ENCODE peak calls at places on chromosome 2, in eight cellular contexts. W, A, J, P, H, K, T and X are unnamed samples.

GRCh38 chr2:102848366-102848839 is 86.6 kb downstream of the TMEM182 start:
- DNase-seq in A (no peak), H (peak), P (peak), T (peak), K (no peak), J (peak), W (peak), X (peak)

GRCh38 chr2:129345540-129345939 is 633.9 kb upstream of the RAB6C start:
- DNase-seq in K (no peak), J (no peak), T (no peak), W (no peak), P (no peak), A (no peak), H (no peak), X (no peak)

GRCh38 chr2:237823544-237823943 is 25.0 kb downstream of the RBM44 start:
- DNase-seq in H (no peak), K (no peak), W (no peak), P (no peak), T (no peak), A (no peak), J (no peak), X (no peak)

GRCh38 chr2:163697846-163698637 is 37.8 kb downstream of the FIGN start:
- DNase-seq in H (no peak), A (no peak), K (no peak), T (no peak), J (no peak), W (no peak), P (no peak), X (no peak)

GRCh38 chr2:8602809-8603208 is 79.0 kb upstream of the ID2 start:
- DNase-seq in T (no peak), P (peak), H (no peak), J (no peak), W (no peak), K (no peak), A (no peak), X (no peak)

GRCh38 chr2:235861383-235861782 is 306.8 kb downstream of the GBX2 start:
- DNase-seq in P (no peak), W (no peak), J (no peak), A (no peak), T (no peak), K (no peak), H (no peak), X (no peak)

GRCh38 chr2:117359266-117359970 is 455.1 kb upstream of the DDX18 start:
- DNase-seq in T (no peak), J (no peak), A (no peak), P (peak), H (no peak), W (no peak), K (no peak), X (no peak)

GRCh38 chr2:231648579-231649174 is 56.0 kb downstream of the TEX44 start:
- DNase-seq in K (peak), A (no peak), H (peak), J (peak), T (peak), P (peak), W (peak), X (peak)

GRCh38 chr2:105297211-105297610 is 32.3 kb downstream of the TGFBRAP1 start:
- DNase-seq in W (no peak), P (no peak), A (no peak), J (no peak), H (no peak), T (no peak), K (no peak), X (no peak)

GRCh38 chr2:144201126-144201525 is 318.8 kb downstream of the ZEB2 start:
- DNase-seq in K (no peak), A (no peak), H (no peak), J (no peak), P (no peak), W (no peak), T (no peak), X (no peak)

GRCh38 chr2:3493610-3493997 is 25.7 kb downstream of the ADI1 start:
- DNase-seq in T (peak), K (no peak), A (peak), W (peak), H (peak), J (no peak), P (no peak), X (no peak)

GRCh38 chr2:46939596-46940359 is 24.2 kb upstream of the MCFD2 start:
- DNase-seq in H (no peak), A (no peak), K (no peak), T (no peak), W (no peak), P (no peak), J (no peak), X (no peak)

GRCh38 chr2:42931818-42932195 is 139.4 kb upstream of the HAAO start:
- DNase-seq in W (no peak), T (peak), A (no peak), J (no peak), H (peak), P (no peak), K (no peak), X (no peak)
- TF ChIP-seq CTCF in W (no peak), T (no peak), A (no peak), J (no peak), H (no peak), P (no peak), K (no peak), X (no peak)

GRCh38 chr2:72911256-72911655 is 6.1 kb upstream of the EMX1 start:
- DNase-seq in K (no peak), A (no peak), H (no peak), W (no peak), P (no peak), J (no peak), T (no peak), X (no peak)

GRCh38 chr2:72914226-72915075 is 2.9 kb upstream of the EMX1 start:
- DNase-seq in A (no peak), H (no peak), P (no peak), W (peak), T (no peak), J (no peak), K (no peak), X (no peak)

GRCh38 chr2:72915907-72916742 is 1.2 kb upstream of the EMX1 start:
- DNase-seq in H (peak), T (no peak), P (peak), W (peak), K (peak), J (peak), A (no peak), X (no peak)

GRCh38 chr2:72915076-72915906 is 2.0 kb upstream of the EMX1 start:
- DNase-seq in W (peak), H (no peak), T (no peak), J (no peak), A (no peak), K (no peak), P (no peak), X (no peak)

GRCh38 chr2:72913531-72914225 is 3.6 kb upstream of the EMX1 start:
- DNase-seq in T (no peak), P (no peak), K (no peak), J (no peak), W (peak), A (no peak), H (no peak), X (no peak)
- TF ChIP-seq CTCF in T (peak), P (no peak), K (no peak), J (no peak), W (no peak), A (no peak), H (peak), X (no peak)

GRCh38 chr2:187442778-187443177 is 5.3 kb downstream of the CALCRL start:
- DNase-seq in P (no peak), J (no peak), A (no peak), H (no peak), K (no peak), W (no peak), T (no peak), X (no peak)

GRCh38 chr2:187438459-187438858 is 9.6 kb downstream of the CALCRL start:
- DNase-seq in K (no peak), T (no peak), H (no peak), P (no peak), A (no peak), J (no peak), W (no peak), X (no peak)

GRCh38 chr2:187440101-187440500 is 8.0 kb downstream of the CALCRL start:
- DNase-seq in T (no peak), J (no peak), W (no peak), K (no peak), P (no peak), A (no peak), H (no peak), X (no peak)

DNA sequence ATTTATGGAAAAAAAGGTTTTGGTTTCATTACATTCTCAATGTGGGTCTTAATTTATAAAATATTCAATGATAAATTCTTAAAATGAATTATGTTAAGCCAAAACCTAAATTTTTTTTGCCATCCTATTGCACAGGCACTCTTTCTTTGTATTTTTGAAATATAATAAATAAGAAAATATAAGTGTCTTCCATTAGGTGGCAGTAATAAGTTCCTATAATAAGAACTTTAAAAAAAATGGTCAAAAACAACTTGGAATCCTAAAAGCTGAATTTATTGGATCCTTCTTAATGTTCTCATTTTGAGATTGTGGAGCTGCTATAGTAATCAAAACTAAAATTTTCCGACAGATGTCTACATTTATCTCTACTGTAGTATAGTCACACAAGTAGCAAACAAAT is 5.7 kb downstream of the CALCRL start:
- DNase-seq in P (no peak), W (no peak), J (no peak), H (no peak), A (no peak), K (no peak), T (no peak), X (no peak)
- TF ChIP-seq CTCF in P (peak), W (no peak), J (no peak), H (no peak), A (no peak), K (no peak), T (peak), X (no peak)

DNA sequence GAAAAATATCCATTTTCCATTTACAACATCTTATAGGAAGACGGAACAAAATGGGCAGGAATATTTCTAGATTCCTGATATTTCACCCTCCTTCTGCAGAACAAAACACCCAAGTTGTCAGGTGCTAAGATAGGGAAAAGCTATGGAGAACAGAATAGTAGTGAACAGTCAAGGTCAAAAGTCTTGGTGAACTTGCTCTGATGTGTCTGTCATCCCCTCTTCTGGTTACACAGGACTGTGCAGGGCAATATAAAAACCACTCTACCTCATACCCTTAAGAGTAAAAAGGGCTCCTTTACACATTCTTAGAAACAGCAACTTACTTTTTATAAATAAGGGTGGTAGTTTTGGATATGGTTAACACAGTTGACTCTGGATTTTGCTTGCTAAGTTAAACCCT is 4.4 kb downstream of the MYL1 start:
- DNase-seq in K (no peak), P (no peak), A (no peak), J (no peak), W (no peak), H (no peak), T (no peak), X (no peak)
- TF ChIP-seq CTCF in K (no peak), P (no peak), A (no peak), J (no peak), W (no peak), H (no peak), T (no peak), X (no peak)

GRCh38 chr2:28663359-28663758 is 88.3 kb upstream of the PPP1CB start:
- DNase-seq in A (no peak), T (peak), P (no peak), J (no peak), K (no peak), H (peak), W (no peak), X (no peak)
- TF ChIP-seq CTCF in A (no peak), T (peak), P (no peak), J (no peak), K (no peak), H (peak), W (no peak), X (peak)

DNA sequence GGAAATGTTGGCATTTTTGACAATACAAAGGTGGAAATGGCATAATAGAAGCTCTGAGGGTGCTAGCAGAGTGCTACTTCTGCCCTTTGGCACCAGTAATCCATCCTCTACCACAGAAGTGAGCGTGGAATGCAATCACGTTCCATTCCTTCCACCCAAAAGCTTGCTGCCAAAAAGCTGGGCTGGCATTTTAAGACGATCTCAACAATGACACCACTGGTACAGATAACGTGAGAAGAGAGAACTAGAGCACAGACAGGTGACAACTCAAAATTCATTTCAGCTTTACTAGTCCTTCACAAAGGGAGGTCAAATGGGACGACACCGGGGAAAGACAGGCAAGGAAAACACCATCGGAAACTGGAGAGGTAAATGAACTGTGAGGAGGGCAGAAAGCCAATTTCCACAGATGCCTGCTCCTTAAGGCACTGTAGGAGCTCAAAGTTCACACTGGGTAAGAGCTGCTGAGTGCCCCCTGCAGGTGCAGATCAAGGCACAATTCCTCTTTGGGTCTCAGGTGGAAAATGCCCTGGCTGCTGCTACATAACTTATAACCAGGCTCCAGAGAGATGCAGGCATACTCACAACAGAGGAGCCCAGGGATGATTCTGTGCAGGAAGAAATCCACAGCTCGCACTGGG is 50.7 kb upstream of the RNU4ATAC start:
- DNase-seq in K (no peak), H (peak), J (no peak), P (peak), T (peak), W (no peak), A (no peak), X (no peak)
- TF ChIP-seq CTCF in K (no peak), H (no peak), J (no peak), P (no peak), T (no peak), W (no peak), A (no peak), X (no peak)

GRCh38 chr2:142037744-142038143 is 93.1 kb downstream of the LRP1B start:
- DNase-seq in H (peak), W (no peak), A (no peak), J (no peak), K (no peak), P (no peak), T (peak), X (no peak)
- TF ChIP-seq CTCF in H (no peak), W (no peak), A (no peak), J (no peak), K (no peak), P (no peak), T (no peak), X (no peak)